ENCODE peak calls at places on chromosomes 11 and 22, in six cellular contexts. W is NCI-H1417, X is osteocyte, U is pulmonary artery endothelial cell, F is progenitor cell of endocrine pancreas, G is small intestine. K is an unnamed sample.

GRCh38 chr11:110242188-110242587 is 54.2 kb downstream of the RDX start:
- DNase-seq in W (no peak), X (no peak), U (no peak), F (no peak), G (no peak), K (no peak)

GRCh38 chr11:13446444-13446843 is 16.6 kb downstream of the BTBD10 start:
- DNase-seq in W (no peak), X (no peak), U (no peak), F (no peak), G (no peak), K (no peak)

GRCh38 chr11:45052361-45052760 is 94.1 kb upstream of the PRDM11 start:
- DNase-seq in W (no peak), X (no peak), U (no peak), F (no peak), G (no peak), K (no peak)

GRCh38 chr11:71544525-71545214 is 3.5 kb upstream of the KRTAP5-9 start:
- DNase-seq in W (no peak), X (no peak), U (no peak), F (no peak), G (peak), K (no peak)

GRCh38 chr11:119589011-119589410 is 140.0 kb downstream of the NECTIN1 start:
- DNase-seq in W (no peak), X (no peak), U (no peak), F (no peak), G (no peak), K (no peak)

GRCh38 chr11:45859661-45860140 is 12.4 kb downstream of the CRY2 start:
- DNase-seq in W (no peak), X (peak), U (peak), F (no peak), G (peak), K (no peak)

GRCh38 chr11:72781313-72782080 is 12.3 kb downstream of the STARD10 start:
- DNase-seq in W (peak), X (no peak), U (no peak), F (peak), G (no peak), K (peak)

GRCh38 chr22:39405346-39406085 is 5.9 kb downstream of the TAB1 start:
- DNase-seq in W (no peak), X (no peak), U (no peak), F (no peak), G (no peak), K (no peak)

GRCh38 chr11:69305885-69306540 is 12.1 kb downstream of the MYEOV start:
- DNase-seq in W (no peak), X (no peak), U (no peak), F (no peak), G (no peak), K (no peak)

GRCh38 chr11:34157163-34157562 is 51.7 kb downstream of the NAT10 start:
- DNase-seq in W (no peak), X (no peak), U (no peak), F (no peak), G (no peak), K (no peak)

GRCh38 chr11:117705866-117706265 is 91.2 kb downstream of the DSCAML1 start:
- DNase-seq in W (peak), X (no peak), U (no peak), F (no peak), G (no peak), K (no peak)

GRCh38 chr22:24695958-24696511 is 78.5 kb downstream of the PIWIL3 start:
- DNase-seq in W (no peak), X (no peak), U (no peak), F (no peak), G (peak), K (no peak)